ENCODE peak calls at places on chromosome 15, in nine cellular contexts. One of them, this sample, is unnamed.

GRCh38 chr15:82831894-82832600 is 22.6 kb downstream of the WHAMM start:
- ATAC-seq in A549: peak; percentile 43
- ATAC-seq in heart right ventricle: no peak
- ATAC-seq in stimulated activated naive CD8-positive, alpha-beta T cell treated with anti-CD3 and anti-CD28 coated beads, Interleukin-15, Interleukin-2, amounts not matched to agents 100 U/mL and 50 U/mL, for 24 hours: no peak
- ATAC-seq in CD4-positive, CD25-positive, alpha-beta regulatory T cell: no peak
- ATAC-seq in right cardiac atrium: no peak
- ATAC-seq in omental fat pad: no peak
- ATAC-seq in CD8-positive, alpha-beta T cell: no peak
- ATAC-seq in activated naive CD8-positive, alpha-beta T cell treated with anti-CD3 and anti-CD28 coated beads, Interleukin-2, amount 50 U/mL, for 24 hours: peak; percentile 26
- ATAC-seq in this sample: no peak

GRCh38 chr15:81275711-81276417 is 48.1 kb downstream of the STARD5 start:
- ATAC-seq in A549: no peak
- ATAC-seq in heart right ventricle: peak; percentile 43
- ATAC-seq in stimulated activated naive CD8-positive, alpha-beta T cell treated with anti-CD3 and anti-CD28 coated beads, Interleukin-15, Interleukin-2, amounts not matched to agents 100 U/mL and 50 U/mL, for 24 hours: no peak
- ATAC-seq in CD4-positive, CD25-positive, alpha-beta regulatory T cell: no peak
- ATAC-seq in right cardiac atrium: peak; percentile 75
- ATAC-seq in omental fat pad: no peak
- ATAC-seq in CD8-positive, alpha-beta T cell: no peak
- ATAC-seq in activated naive CD8-positive, alpha-beta T cell treated with anti-CD3 and anti-CD28 coated beads, Interleukin-2, amount 50 U/mL, for 24 hours: no peak
- ATAC-seq in this sample: no peak

GRCh38 chr15:64985382-64986033 is 4.2 kb downstream of the SPG21 start:
- ATAC-seq in A549: no peak
- ATAC-seq in heart right ventricle: no peak
- ATAC-seq in stimulated activated naive CD8-positive, alpha-beta T cell treated with anti-CD3 and anti-CD28 coated beads, Interleukin-15, Interleukin-2, amounts not matched to agents 100 U/mL and 50 U/mL, for 24 hours: no peak
- ATAC-seq in CD4-positive, CD25-positive, alpha-beta regulatory T cell: no peak
- ATAC-seq in right cardiac atrium: no peak
- ATAC-seq in omental fat pad: no peak
- ATAC-seq in CD8-positive, alpha-beta T cell: no peak
- ATAC-seq in activated naive CD8-positive, alpha-beta T cell treated with anti-CD3 and anti-CD28 coated beads, Interleukin-2, amount 50 U/mL, for 24 hours: no peak
- ATAC-seq in this sample: no peak

GRCh38 chr15:80174017-80174746 is 21.4 kb downstream of the FAH start:
- ATAC-seq in A549: peak; percentile 5
- ATAC-seq in heart right ventricle: peak; percentile 63
- ATAC-seq in stimulated activated naive CD8-positive, alpha-beta T cell treated with anti-CD3 and anti-CD28 coated beads, Interleukin-15, Interleukin-2, amounts not matched to agents 100 U/mL and 50 U/mL, for 24 hours: no peak
- ATAC-seq in CD4-positive, CD25-positive, alpha-beta regulatory T cell: no peak
- ATAC-seq in right cardiac atrium: peak; percentile 64
- ATAC-seq in omental fat pad: peak; percentile 75
- ATAC-seq in CD8-positive, alpha-beta T cell: no peak
- ATAC-seq in activated naive CD8-positive, alpha-beta T cell treated with anti-CD3 and anti-CD28 coated beads, Interleukin-2, amount 50 U/mL, for 24 hours: no peak
- ATAC-seq in this sample: no peak

GRCh38 chr15:45128971-45129639 is 574 bp downstream of the DUOXA1 start:
- ATAC-seq in A549: no peak
- ATAC-seq in heart right ventricle: peak; percentile 30
- ATAC-seq in stimulated activated naive CD8-positive, alpha-beta T cell treated with anti-CD3 and anti-CD28 coated beads, Interleukin-15, Interleukin-2, amounts not matched to agents 100 U/mL and 50 U/mL, for 24 hours: no peak
- ATAC-seq in CD4-positive, CD25-positive, alpha-beta regulatory T cell: no peak
- ATAC-seq in right cardiac atrium: peak; percentile 43
- ATAC-seq in omental fat pad: peak; percentile 22
- ATAC-seq in CD8-positive, alpha-beta T cell: no peak
- ATAC-seq in activated naive CD8-positive, alpha-beta T cell treated with anti-CD3 and anti-CD28 coated beads, Interleukin-2, amount 50 U/mL, for 24 hours: no peak
- ATAC-seq in this sample: no peak

GRCh38 chr15:81809543-81809942 is 236.3 kb downstream of the MEX3B start:
- ATAC-seq in A549: peak; percentile 86
- ATAC-seq in heart right ventricle: peak; percentile 42
- ATAC-seq in stimulated activated naive CD8-positive, alpha-beta T cell treated with anti-CD3 and anti-CD28 coated beads, Interleukin-15, Interleukin-2, amounts not matched to agents 100 U/mL and 50 U/mL, for 24 hours: peak; percentile 40
- ATAC-seq in CD4-positive, CD25-positive, alpha-beta regulatory T cell: no peak
- ATAC-seq in right cardiac atrium: no peak
- ATAC-seq in omental fat pad: no peak
- ATAC-seq in CD8-positive, alpha-beta T cell: no peak
- ATAC-seq in activated naive CD8-positive, alpha-beta T cell treated with anti-CD3 and anti-CD28 coated beads, Interleukin-2, amount 50 U/mL, for 24 hours: no peak
- ATAC-seq in this sample: peak; percentile 50

GRCh38 chr15:90309050-90309449 is 43.0 kb upstream of the ZNF774 start:
- ATAC-seq in A549: no peak
- ATAC-seq in heart right ventricle: no peak
- ATAC-seq in stimulated activated naive CD8-positive, alpha-beta T cell treated with anti-CD3 and anti-CD28 coated beads, Interleukin-15, Interleukin-2, amounts not matched to agents 100 U/mL and 50 U/mL, for 24 hours: no peak
- ATAC-seq in CD4-positive, CD25-positive, alpha-beta regulatory T cell: no peak
- ATAC-seq in right cardiac atrium: no peak
- ATAC-seq in omental fat pad: no peak
- ATAC-seq in CD8-positive, alpha-beta T cell: no peak
- ATAC-seq in activated naive CD8-positive, alpha-beta T cell treated with anti-CD3 and anti-CD28 coated beads, Interleukin-2, amount 50 U/mL, for 24 hours: no peak
- ATAC-seq in this sample: no peak

GRCh38 chr15:71133734-71134464 is 18.6 kb downstream of the THSD4 start:
- ATAC-seq in A549: no peak
- ATAC-seq in heart right ventricle: peak; percentile 50
- ATAC-seq in stimulated activated naive CD8-positive, alpha-beta T cell treated with anti-CD3 and anti-CD28 coated beads, Interleukin-15, Interleukin-2, amounts not matched to agents 100 U/mL and 50 U/mL, for 24 hours: no peak
- ATAC-seq in CD4-positive, CD25-positive, alpha-beta regulatory T cell: no peak
- ATAC-seq in right cardiac atrium: peak; percentile 79
- ATAC-seq in omental fat pad: peak; percentile 57
- ATAC-seq in CD8-positive, alpha-beta T cell: no peak
- ATAC-seq in activated naive CD8-positive, alpha-beta T cell treated with anti-CD3 and anti-CD28 coated beads, Interleukin-2, amount 50 U/mL, for 24 hours: no peak
- ATAC-seq in this sample: no peak

GRCh38 chr15:82132742-82133141 is 86.9 kb upstream of the MEX3B start:
- ATAC-seq in A549: peak; percentile 96
- ATAC-seq in heart right ventricle: no peak
- ATAC-seq in stimulated activated naive CD8-positive, alpha-beta T cell treated with anti-CD3 and anti-CD28 coated beads, Interleukin-15, Interleukin-2, amounts not matched to agents 100 U/mL and 50 U/mL, for 24 hours: no peak
- ATAC-seq in CD4-positive, CD25-positive, alpha-beta regulatory T cell: no peak
- ATAC-seq in right cardiac atrium: no peak
- ATAC-seq in omental fat pad: no peak
- ATAC-seq in CD8-positive, alpha-beta T cell: no peak
- ATAC-seq in activated naive CD8-positive, alpha-beta T cell treated with anti-CD3 and anti-CD28 coated beads, Interleukin-2, amount 50 U/mL, for 24 hours: no peak
- ATAC-seq in this sample: no peak

GRCh38 chr15:35560895-35561294 is 14.9 kb upstream of the DPH6 start:
- ATAC-seq in A549: no peak
- ATAC-seq in heart right ventricle: no peak
- ATAC-seq in stimulated activated naive CD8-positive, alpha-beta T cell treated with anti-CD3 and anti-CD28 coated beads, Interleukin-15, Interleukin-2, amounts not matched to agents 100 U/mL and 50 U/mL, for 24 hours: no peak
- ATAC-seq in CD4-positive, CD25-positive, alpha-beta regulatory T cell: no peak
- ATAC-seq in right cardiac atrium: peak; percentile 62
- ATAC-seq in omental fat pad: peak; percentile 59
- ATAC-seq in CD8-positive, alpha-beta T cell: no peak
- ATAC-seq in activated naive CD8-positive, alpha-beta T cell treated with anti-CD3 and anti-CD28 coated beads, Interleukin-2, amount 50 U/mL, for 24 hours: no peak
- ATAC-seq in this sample: no peak

GRCh38 chr15:46386356-46386755 is 751.5 kb downstream of the SQOR start:
- ATAC-seq in A549: no peak
- ATAC-seq in heart right ventricle: no peak
- ATAC-seq in stimulated activated naive CD8-positive, alpha-beta T cell treated with anti-CD3 and anti-CD28 coated beads, Interleukin-15, Interleukin-2, amounts not matched to agents 100 U/mL and 50 U/mL, for 24 hours: no peak
- ATAC-seq in CD4-positive, CD25-positive, alpha-beta regulatory T cell: no peak
- ATAC-seq in right cardiac atrium: no peak
- ATAC-seq in omental fat pad: no peak
- ATAC-seq in CD8-positive, alpha-beta T cell: no peak
- ATAC-seq in activated naive CD8-positive, alpha-beta T cell treated with anti-CD3 and anti-CD28 coated beads, Interleukin-2, amount 50 U/mL, for 24 hours: no peak
- ATAC-seq in this sample: no peak

GRCh38 chr15:98997755-98998154 is 9.8 kb downstream of the PGPEP1L start:
- ATAC-seq in A549: no peak
- ATAC-seq in heart right ventricle: no peak
- ATAC-seq in stimulated activated naive CD8-positive, alpha-beta T cell treated with anti-CD3 and anti-CD28 coated beads, Interleukin-15, Interleukin-2, amounts not matched to agents 100 U/mL and 50 U/mL, for 24 hours: no peak
- ATAC-seq in CD4-positive, CD25-positive, alpha-beta regulatory T cell: no peak
- ATAC-seq in right cardiac atrium: no peak
- ATAC-seq in omental fat pad: no peak
- ATAC-seq in CD8-positive, alpha-beta T cell: no peak
- ATAC-seq in activated naive CD8-positive, alpha-beta T cell treated with anti-CD3 and anti-CD28 coated beads, Interleukin-2, amount 50 U/mL, for 24 hours: no peak
- ATAC-seq in this sample: no peak

GRCh38 chr15:66862111-66862815 is 160.2 kb downstream of the SMAD6 start:
- ATAC-seq in A549: peak; percentile 76
- ATAC-seq in heart right ventricle: no peak
- ATAC-seq in stimulated activated naive CD8-positive, alpha-beta T cell treated with anti-CD3 and anti-CD28 coated beads, Interleukin-15, Interleukin-2, amounts not matched to agents 100 U/mL and 50 U/mL, for 24 hours: no peak
- ATAC-seq in CD4-positive, CD25-positive, alpha-beta regulatory T cell: no peak
- ATAC-seq in right cardiac atrium: no peak
- ATAC-seq in omental fat pad: no peak
- ATAC-seq in CD8-positive, alpha-beta T cell: no peak
- ATAC-seq in activated naive CD8-positive, alpha-beta T cell treated with anti-CD3 and anti-CD28 coated beads, Interleukin-2, amount 50 U/mL, for 24 hours: no peak
- ATAC-seq in this sample: no peak

GRCh38 chr15:33243869-33244268 is 49.4 kb upstream of the FMN1 start:
- ATAC-seq in A549: peak; percentile 89
- ATAC-seq in heart right ventricle: no peak
- ATAC-seq in stimulated activated naive CD8-positive, alpha-beta T cell treated with anti-CD3 and anti-CD28 coated beads, Interleukin-15, Interleukin-2, amounts not matched to agents 100 U/mL and 50 U/mL, for 24 hours: peak; percentile 47
- ATAC-seq in CD4-positive, CD25-positive, alpha-beta regulatory T cell: no peak
- ATAC-seq in right cardiac atrium: no peak
- ATAC-seq in omental fat pad: no peak
- ATAC-seq in CD8-positive, alpha-beta T cell: no peak
- ATAC-seq in activated naive CD8-positive, alpha-beta T cell treated with anti-CD3 and anti-CD28 coated beads, Interleukin-2, amount 50 U/mL, for 24 hours: peak; percentile 40
- ATAC-seq in this sample: no peak

GRCh38 chr15:45773149-45773548 is 138.3 kb downstream of the SQOR start:
- ATAC-seq in A549: no peak
- ATAC-seq in heart right ventricle: no peak
- ATAC-seq in stimulated activated naive CD8-positive, alpha-beta T cell treated with anti-CD3 and anti-CD28 coated beads, Interleukin-15, Interleukin-2, amounts not matched to agents 100 U/mL and 50 U/mL, for 24 hours: no peak
- ATAC-seq in CD4-positive, CD25-positive, alpha-beta regulatory T cell: no peak
- ATAC-seq in right cardiac atrium: no peak
- ATAC-seq in omental fat pad: no peak
- ATAC-seq in CD8-positive, alpha-beta T cell: no peak
- ATAC-seq in activated naive CD8-positive, alpha-beta T cell treated with anti-CD3 and anti-CD28 coated beads, Interleukin-2, amount 50 U/mL, for 24 hours: no peak
- ATAC-seq in this sample: no peak

GRCh38 chr15:59376735-59377134 is 4.1 kb upstream of the MYO1E start:
- ATAC-seq in A549: no peak
- ATAC-seq in heart right ventricle: no peak
- ATAC-seq in stimulated activated naive CD8-positive, alpha-beta T cell treated with anti-CD3 and anti-CD28 coated beads, Interleukin-15, Interleukin-2, amounts not matched to agents 100 U/mL and 50 U/mL, for 24 hours: no peak
- ATAC-seq in CD4-positive, CD25-positive, alpha-beta regulatory T cell: no peak
- ATAC-seq in right cardiac atrium: no peak
- ATAC-seq in omental fat pad: no peak
- ATAC-seq in CD8-positive, alpha-beta T cell: no peak
- ATAC-seq in activated naive CD8-positive, alpha-beta T cell treated with anti-CD3 and anti-CD28 coated beads, Interleukin-2, amount 50 U/mL, for 24 hours: no peak
- ATAC-seq in this sample: no peak

GRCh38 chr15:98363416-98363815 is 284.9 kb upstream of the IGF1R start:
- ATAC-seq in A549: peak; percentile 78
- ATAC-seq in heart right ventricle: no peak
- ATAC-seq in stimulated activated naive CD8-positive, alpha-beta T cell treated with anti-CD3 and anti-CD28 coated beads, Interleukin-15, Interleukin-2, amounts not matched to agents 100 U/mL and 50 U/mL, for 24 hours: peak; percentile 14
- ATAC-seq in CD4-positive, CD25-positive, alpha-beta regulatory T cell: no peak
- ATAC-seq in right cardiac atrium: peak; percentile 51
- ATAC-seq in omental fat pad: no peak
- ATAC-seq in CD8-positive, alpha-beta T cell: no peak
- ATAC-seq in activated naive CD8-positive, alpha-beta T cell treated with anti-CD3 and anti-CD28 coated beads, Interleukin-2, amount 50 U/mL, for 24 hours: no peak
- ATAC-seq in this sample: no peak

GRCh38 chr15:57152666-57153065 is 223.6 kb upstream of the CGNL1 start:
- ATAC-seq in A549: no peak
- ATAC-seq in heart right ventricle: no peak
- ATAC-seq in stimulated activated naive CD8-positive, alpha-beta T cell treated with anti-CD3 and anti-CD28 coated beads, Interleukin-15, Interleukin-2, amounts not matched to agents 100 U/mL and 50 U/mL, for 24 hours: no peak
- ATAC-seq in CD4-positive, CD25-positive, alpha-beta regulatory T cell: no peak
- ATAC-seq in right cardiac atrium: no peak
- ATAC-seq in omental fat pad: no peak
- ATAC-seq in CD8-positive, alpha-beta T cell: no peak
- ATAC-seq in activated naive CD8-positive, alpha-beta T cell treated with anti-CD3 and anti-CD28 coated beads, Interleukin-2, amount 50 U/mL, for 24 hours: no peak
- ATAC-seq in this sample: no peak

GRCh38 chr15:92833493-92834271 is 66.4 kb upstream of the CHD2 start:
- ATAC-seq in A549: no peak
- ATAC-seq in heart right ventricle: no peak
- ATAC-seq in stimulated activated naive CD8-positive, alpha-beta T cell treated with anti-CD3 and anti-CD28 coated beads, Interleukin-15, Interleukin-2, amounts not matched to agents 100 U/mL and 50 U/mL, for 24 hours: no peak
- ATAC-seq in CD4-positive, CD25-positive, alpha-beta regulatory T cell: no peak
- ATAC-seq in right cardiac atrium: no peak
- ATAC-seq in omental fat pad: no peak
- ATAC-seq in CD8-positive, alpha-beta T cell: no peak
- ATAC-seq in activated naive CD8-positive, alpha-beta T cell treated with anti-CD3 and anti-CD28 coated beads, Interleukin-2, amount 50 U/mL, for 24 hours: no peak
- ATAC-seq in this sample: no peak

GRCh38 chr15:42331235-42331634 is 28.1 kb upstream of the CAPN3 start:
- ATAC-seq in A549: no peak
- ATAC-seq in heart right ventricle: peak; percentile 69
- ATAC-seq in stimulated activated naive CD8-positive, alpha-beta T cell treated with anti-CD3 and anti-CD28 coated beads, Interleukin-15, Interleukin-2, amounts not matched to agents 100 U/mL and 50 U/mL, for 24 hours: no peak
- ATAC-seq in CD4-positive, CD25-positive, alpha-beta regulatory T cell: no peak
- ATAC-seq in right cardiac atrium: peak; percentile 89
- ATAC-seq in omental fat pad: no peak
- ATAC-seq in CD8-positive, alpha-beta T cell: no peak
- ATAC-seq in activated naive CD8-positive, alpha-beta T cell treated with anti-CD3 and anti-CD28 coated beads, Interleukin-2, amount 50 U/mL, for 24 hours: no peak
- ATAC-seq in this sample: no peak

GRCh38 chr15:35173444-35174118 is 88.5 kb upstream of the NANOGP8 start:
- ATAC-seq in A549: peak; percentile 28
- ATAC-seq in heart right ventricle: no peak
- ATAC-seq in stimulated activated naive CD8-positive, alpha-beta T cell treated with anti-CD3 and anti-CD28 coated beads, Interleukin-15, Interleukin-2, amounts not matched to agents 100 U/mL and 50 U/mL, for 24 hours: no peak
- ATAC-seq in CD4-positive, CD25-positive, alpha-beta regulatory T cell: no peak
- ATAC-seq in right cardiac atrium: no peak
- ATAC-seq in omental fat pad: no peak
- ATAC-seq in CD8-positive, alpha-beta T cell: no peak
- ATAC-seq in activated naive CD8-positive, alpha-beta T cell treated with anti-CD3 and anti-CD28 coated beads, Interleukin-2, amount 50 U/mL, for 24 hours: no peak
- ATAC-seq in this sample: no peak

GRCh38 chr15:29698030-29698701 is 124.1 kb downstream of the TJP1 start:
- ATAC-seq in A549: peak; percentile 92
- ATAC-seq in heart right ventricle: no peak
- ATAC-seq in stimulated activated naive CD8-positive, alpha-beta T cell treated with anti-CD3 and anti-CD28 coated beads, Interleukin-15, Interleukin-2, amounts not matched to agents 100 U/mL and 50 U/mL, for 24 hours: no peak
- ATAC-seq in CD4-positive, CD25-positive, alpha-beta regulatory T cell: no peak
- ATAC-seq in right cardiac atrium: no peak
- ATAC-seq in omental fat pad: no peak
- ATAC-seq in CD8-positive, alpha-beta T cell: no peak
- ATAC-seq in activated naive CD8-positive, alpha-beta T cell treated with anti-CD3 and anti-CD28 coated beads, Interleukin-2, amount 50 U/mL, for 24 hours: no peak
- ATAC-seq in this sample: no peak

GRCh38 chr15:28891588-28891987 is 5.8 kb downstream of the APBA2 start:
- ATAC-seq in A549: no peak
- ATAC-seq in heart right ventricle: no peak
- ATAC-seq in stimulated activated naive CD8-positive, alpha-beta T cell treated with anti-CD3 and anti-CD28 coated beads, Interleukin-15, Interleukin-2, amounts not matched to agents 100 U/mL and 50 U/mL, for 24 hours: peak; percentile 42
- ATAC-seq in CD4-positive, CD25-positive, alpha-beta regulatory T cell: no peak
- ATAC-seq in right cardiac atrium: no peak
- ATAC-seq in omental fat pad: no peak
- ATAC-seq in CD8-positive, alpha-beta T cell: no peak
- ATAC-seq in activated naive CD8-positive, alpha-beta T cell treated with anti-CD3 and anti-CD28 coated beads, Interleukin-2, amount 50 U/mL, for 24 hours: peak; percentile 44
- ATAC-seq in this sample: no peak

GRCh38 chr15:76904461-76905012 is 603 bp downstream of the SCAPER start:
- ATAC-seq in A549: peak; percentile 80
- ATAC-seq in heart right ventricle: peak; percentile 27
- ATAC-seq in stimulated activated naive CD8-positive, alpha-beta T cell treated with anti-CD3 and anti-CD28 coated beads, Interleukin-15, Interleukin-2, amounts not matched to agents 100 U/mL and 50 U/mL, for 24 hours: no peak
- ATAC-seq in CD4-positive, CD25-positive, alpha-beta regulatory T cell: no peak
- ATAC-seq in right cardiac atrium: peak; percentile 42
- ATAC-seq in omental fat pad: peak; percentile 51
- ATAC-seq in CD8-positive, alpha-beta T cell: no peak
- ATAC-seq in activated naive CD8-positive, alpha-beta T cell treated with anti-CD3 and anti-CD28 coated beads, Interleukin-2, amount 50 U/mL, for 24 hours: no peak
- ATAC-seq in this sample: no peak

GRCh38 chr15:76098685-76099084 is 38.9 kb downstream of the TMEM266 start:
- ATAC-seq in A549: no peak
- ATAC-seq in heart right ventricle: no peak
- ATAC-seq in stimulated activated naive CD8-positive, alpha-beta T cell treated with anti-CD3 and anti-CD28 coated beads, Interleukin-15, Interleukin-2, amounts not matched to agents 100 U/mL and 50 U/mL, for 24 hours: no peak
- ATAC-seq in CD4-positive, CD25-positive, alpha-beta regulatory T cell: no peak
- ATAC-seq in right cardiac atrium: no peak
- ATAC-seq in omental fat pad: no peak
- ATAC-seq in CD8-positive, alpha-beta T cell: no peak
- ATAC-seq in activated naive CD8-positive, alpha-beta T cell treated with anti-CD3 and anti-CD28 coated beads, Interleukin-2, amount 50 U/mL, for 24 hours: no peak
- ATAC-seq in this sample: no peak

GRCh38 chr15:97941572-97941971 is 18.9 kb upstream of the ARRDC4 start:
- ATAC-seq in A549: no peak
- ATAC-seq in heart right ventricle: no peak
- ATAC-seq in stimulated activated naive CD8-positive, alpha-beta T cell treated with anti-CD3 and anti-CD28 coated beads, Interleukin-15, Interleukin-2, amounts not matched to agents 100 U/mL and 50 U/mL, for 24 hours: no peak
- ATAC-seq in CD4-positive, CD25-positive, alpha-beta regulatory T cell: no peak
- ATAC-seq in right cardiac atrium: no peak
- ATAC-seq in omental fat pad: no peak
- ATAC-seq in CD8-positive, alpha-beta T cell: no peak
- ATAC-seq in activated naive CD8-positive, alpha-beta T cell treated with anti-CD3 and anti-CD28 coated beads, Interleukin-2, amount 50 U/mL, for 24 hours: no peak
- ATAC-seq in this sample: no peak

GRCh38 chr15:73991260-73991659 is 835 bp downstream of the STOML1 start:
- ATAC-seq in A549: no peak
- ATAC-seq in heart right ventricle: peak; percentile 68
- ATAC-seq in stimulated activated naive CD8-positive, alpha-beta T cell treated with anti-CD3 and anti-CD28 coated beads, Interleukin-15, Interleukin-2, amounts not matched to agents 100 U/mL and 50 U/mL, for 24 hours: no peak
- ATAC-seq in CD4-positive, CD25-positive, alpha-beta regulatory T cell: no peak
- ATAC-seq in right cardiac atrium: peak; percentile 75
- ATAC-seq in omental fat pad: no peak
- ATAC-seq in CD8-positive, alpha-beta T cell: no peak
- ATAC-seq in activated naive CD8-positive, alpha-beta T cell treated with anti-CD3 and anti-CD28 coated beads, Interleukin-2, amount 50 U/mL, for 24 hours: no peak
- ATAC-seq in this sample: no peak

GRCh38 chr15:42490246-42490742 is 647 bp downstream of the ZNF106 start:
- ATAC-seq in A549: no peak
- ATAC-seq in heart right ventricle: no peak
- ATAC-seq in stimulated activated naive CD8-positive, alpha-beta T cell treated with anti-CD3 and anti-CD28 coated beads, Interleukin-15, Interleukin-2, amounts not matched to agents 100 U/mL and 50 U/mL, for 24 hours: no peak
- ATAC-seq in CD4-positive, CD25-positive, alpha-beta regulatory T cell: no peak
- ATAC-seq in right cardiac atrium: no peak
- ATAC-seq in omental fat pad: no peak
- ATAC-seq in CD8-positive, alpha-beta T cell: no peak
- ATAC-seq in activated naive CD8-positive, alpha-beta T cell treated with anti-CD3 and anti-CD28 coated beads, Interleukin-2, amount 50 U/mL, for 24 hours: no peak
- ATAC-seq in this sample: no peak